ENCODE peak calls at places on chromosomes 4 and X, in eight cellular contexts. W is cardiac fibroblast; P is caudate nucleus; F is dorsolateral prefrontal cortex; R is AG10803; X is substantia nigra; E is activated CD4-positive, alpha-beta T cell treated with anti-CD3 and anti-CD28 coated beads for 24 hours; K is LoVo. N is an unnamed sample.

GRCh38 chr4:163542275-163542674 is 47.8 kb downstream of the TMA16 start:
- DNase-seq in R (peak; percentile 40), K (no peak), P (no peak), W (peak; percentile 77), X (no peak), F (no peak), E (no peak), N (no peak)

GRCh38 chr4:16230308-16230707 is 4.0 kb upstream of the TAPT1 start:
- DNase-seq in F (no peak), X (no peak), K (no peak), R (no peak), P (no peak), E (no peak), W (no peak), N (no peak)

GRCh38 chrX:153818571-153819397 is 11.6 kb downstream of the PDZD4 start:
- DNase-seq in P (no peak), E (peak; percentile 34), W (no peak), R (no peak), X (no peak), K (peak; percentile 38), F (no peak), N (no peak)

GRCh38 chr4:59630235-59630634 is 1569.9 kb upstream of the ADGRL3 start:
- DNase-seq in R (no peak), F (no peak), W (no peak), K (no peak), P (no peak), X (no peak), E (no peak), N (no peak)

GRCh38 chrX:138897621-138898492 is 186.3 kb upstream of the FGF13 start:
- DNase-seq in P (no peak), X (no peak), E (no peak), W (no peak), F (no peak), R (no peak), K (no peak), N (no peak)

GRCh38 chr4:110361921-110362320 is 114.0 kb upstream of the ENPEP start:
- DNase-seq in F (no peak), W (peak; percentile 32), K (no peak), P (no peak), R (peak; percentile 50), E (no peak), X (no peak), N (no peak)

GRCh38 chr4:162894387-162894786 is 272.3 kb downstream of the NAF1 start:
- DNase-seq in W (no peak), X (no peak), P (no peak), R (no peak), E (no peak), K (no peak), F (no peak), N (no peak)

GRCh38 chrX:145002776-145003175 is 244.5 kb upstream of the SPANXN1 start:
- DNase-seq in K (no peak), E (no peak), R (peak; percentile 3), F (no peak), W (peak; percentile 69), X (no peak), P (no peak), N (no peak)

GRCh38 chrX:55489315-55490009 is at the start of gene USP51:
- DNase-seq in K (peak; percentile 1), W (peak; percentile 8), P (peak; percentile 59), R (peak; percentile 10), X (peak; percentile 14), E (no peak), F (peak; percentile 49), N (no peak)

GRCh38 chrX:150899191-150899757 is 806 bp upstream of the CD99L2 start:
- DNase-seq in X (no peak), E (no peak), P (peak; percentile 20), K (no peak), F (peak; percentile 32), R (peak; percentile 14), W (peak; percentile 15), N (peak; percentile 26)

GRCh38 chr4:145535202-145535601 is 53.5 kb downstream of the SMAD1 start:
- DNase-seq in R (no peak), P (no peak), K (no peak), X (no peak), F (no peak), W (no peak), E (no peak), N (no peak)

GRCh38 chr4:171813195-171813955 is at the start of gene GALNTL6:
- DNase-seq in F (peak; percentile 40), X (no peak), E (no peak), K (no peak), R (peak; percentile 5), P (no peak), W (peak; percentile 1), N (no peak)

GRCh38 chrX:42615161-42615563 is 162.8 kb downstream of the PPP1R2C start:
- DNase-seq in F (no peak), W (no peak), R (no peak), K (peak; percentile 18), X (no peak), P (no peak), E (no peak), N (no peak)

GRCh38 chr4:44100456-44100855 is 348.2 kb downstream of the KCTD8 start:
- DNase-seq in K (no peak), F (no peak), P (no peak), R (no peak), W (no peak), E (no peak), X (no peak), N (no peak)